ENCODE peak calls at places on chromosomes 1 and 21, in four cellular contexts. One of them, this sample, is unnamed.
A peak's percentile ranks its signal among the peaks of the same experiment; 100 is the strongest.

GRCh38 chr1:56073614-56074356 is 505.6 kb downstream of the PLPP3 start:
- DNase-seq in HepG2: no peak
- DNase-seq in endothelial cell of umbilical vein: peak; percentile 99
- DNase-seq in K562: no peak
- DNase-seq in this sample: no peak

GRCh38 chr1:18400347-18401102 is 80.2 kb upstream of the KLHDC7A start:
- DNase-seq in HepG2: no peak
- DNase-seq in endothelial cell of umbilical vein: no peak
- DNase-seq in K562: no peak
- DNase-seq in this sample: no peak

GRCh38 chr1:57235782-57236181 is 188.1 kb downstream of the DAB1 start:
- DNase-seq in HepG2: peak; percentile 53
- DNase-seq in endothelial cell of umbilical vein: no peak
- DNase-seq in K562: no peak
- DNase-seq in this sample: no peak

GRCh38 chr1:51553911-51554310 is 34.8 kb upstream of the EPS15 start:
- DNase-seq in HepG2: no peak
- DNase-seq in endothelial cell of umbilical vein: no peak
- DNase-seq in K562: no peak
- DNase-seq in this sample: no peak

GRCh38 chr1:214650664-214651063 is 47.7 kb downstream of the CENPF start:
- DNase-seq in HepG2: no peak
- DNase-seq in endothelial cell of umbilical vein: no peak
- DNase-seq in K562: no peak
- DNase-seq in this sample: no peak

GRCh38 chr1:11691302-11691914 is at the start of gene DRAXIN:
- DNase-seq in HepG2: no peak
- DNase-seq in endothelial cell of umbilical vein: no peak
- DNase-seq in K562: no peak
- DNase-seq in this sample: no peak

GRCh38 chr1:72433591-72433990 is 151.3 kb upstream of the NEGR1 start:
- DNase-seq in HepG2: no peak
- DNase-seq in endothelial cell of umbilical vein: no peak
- DNase-seq in K562: no peak
- DNase-seq in this sample: no peak

GRCh38 chr1:176560681-176561080 is 97.7 kb downstream of the PAPPA2 start:
- DNase-seq in HepG2: no peak
- DNase-seq in endothelial cell of umbilical vein: no peak
- DNase-seq in K562: no peak
- DNase-seq in this sample: no peak

GRCh38 chr1:51189421-51190073 is 46.5 kb upstream of the RNF11 start:
- DNase-seq in HepG2: peak; percentile 51
- DNase-seq in endothelial cell of umbilical vein: peak; percentile 66
- DNase-seq in K562: peak; percentile 75
- DNase-seq in this sample: peak; percentile 61

GRCh38 chr1:197954718-197955418 is 37.7 kb downstream of the LHX9 start:
- DNase-seq in HepG2: peak; percentile 49
- DNase-seq in endothelial cell of umbilical vein: no peak
- DNase-seq in K562: no peak
- DNase-seq in this sample: peak; percentile 6

DNA sequence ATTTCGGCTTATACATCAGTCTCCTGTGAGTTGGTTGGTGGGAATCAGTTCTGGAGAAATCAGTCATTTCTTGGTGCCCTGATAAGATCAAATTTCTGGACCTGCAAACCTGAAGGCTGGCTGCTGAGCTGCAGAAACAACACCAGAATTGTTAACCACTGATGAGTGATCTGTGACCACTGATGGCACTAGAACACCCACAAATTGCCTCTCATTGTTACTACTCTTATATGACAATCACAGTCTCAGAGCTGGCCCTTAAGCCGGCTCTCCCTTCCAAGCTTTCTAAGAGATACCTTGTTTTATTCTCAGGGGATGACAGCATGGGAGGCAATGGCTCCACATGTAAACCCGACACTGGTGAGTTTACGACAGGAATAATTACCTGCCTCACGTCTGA is 1.9 kb downstream of the C1orf162 start:
- DNase-seq in HepG2: no peak
- DNase-seq in endothelial cell of umbilical vein: no peak
- DNase-seq in K562: no peak
- DNase-seq in this sample: no peak
- TF ChIP-seq JUN in HepG2: no peak
- TF ChIP-seq JUN in endothelial cell of umbilical vein: no peak
- TF ChIP-seq JUN in K562: no peak
- TF ChIP-seq JUN in this sample: no peak

GRCh38 chr21:46401186-46401910 is 57.3 kb upstream of the DIP2A start:
- DNase-seq in HepG2: no peak
- DNase-seq in endothelial cell of umbilical vein: no peak
- DNase-seq in K562: no peak
- DNase-seq in this sample: no peak

GRCh38 chr21:46397993-46398392 is 60.7 kb upstream of the DIP2A start:
- DNase-seq in HepG2: no peak
- DNase-seq in endothelial cell of umbilical vein: no peak
- DNase-seq in K562: no peak
- DNase-seq in this sample: no peak

GRCh38 chr21:46397211-46397905 is 61.3 kb upstream of the DIP2A start:
- DNase-seq in HepG2: no peak
- DNase-seq in endothelial cell of umbilical vein: no peak
- DNase-seq in K562: no peak
- DNase-seq in this sample: no peak

GRCh38 chr21:46399686-46400085 is 59.0 kb upstream of the DIP2A start:
- DNase-seq in HepG2: no peak
- DNase-seq in endothelial cell of umbilical vein: no peak
- DNase-seq in K562: no peak
- DNase-seq in this sample: no peak

GRCh38 chr21:46399129-46399528 is 59.6 kb upstream of the DIP2A start:
- DNase-seq in HepG2: no peak
- DNase-seq in endothelial cell of umbilical vein: no peak
- DNase-seq in K562: no peak
- DNase-seq in this sample: no peak
- TF ChIP-seq MYC in HepG2: no peak
- TF ChIP-seq MYC in endothelial cell of umbilical vein: no peak
- TF ChIP-seq MYC in K562: no peak
- TF ChIP-seq MYC in this sample: no peak

GRCh38 chr1:194889310-194889709 is 1702.9 kb upstream of the B3GALT2 start:
- DNase-seq in HepG2: no peak
- DNase-seq in endothelial cell of umbilical vein: no peak
- DNase-seq in K562: no peak
- DNase-seq in this sample: no peak
- TF ChIP-seq JUN in HepG2: no peak
- TF ChIP-seq JUN in endothelial cell of umbilical vein: no peak
- TF ChIP-seq JUN in K562: no peak
- TF ChIP-seq JUN in this sample: no peak

DNA sequence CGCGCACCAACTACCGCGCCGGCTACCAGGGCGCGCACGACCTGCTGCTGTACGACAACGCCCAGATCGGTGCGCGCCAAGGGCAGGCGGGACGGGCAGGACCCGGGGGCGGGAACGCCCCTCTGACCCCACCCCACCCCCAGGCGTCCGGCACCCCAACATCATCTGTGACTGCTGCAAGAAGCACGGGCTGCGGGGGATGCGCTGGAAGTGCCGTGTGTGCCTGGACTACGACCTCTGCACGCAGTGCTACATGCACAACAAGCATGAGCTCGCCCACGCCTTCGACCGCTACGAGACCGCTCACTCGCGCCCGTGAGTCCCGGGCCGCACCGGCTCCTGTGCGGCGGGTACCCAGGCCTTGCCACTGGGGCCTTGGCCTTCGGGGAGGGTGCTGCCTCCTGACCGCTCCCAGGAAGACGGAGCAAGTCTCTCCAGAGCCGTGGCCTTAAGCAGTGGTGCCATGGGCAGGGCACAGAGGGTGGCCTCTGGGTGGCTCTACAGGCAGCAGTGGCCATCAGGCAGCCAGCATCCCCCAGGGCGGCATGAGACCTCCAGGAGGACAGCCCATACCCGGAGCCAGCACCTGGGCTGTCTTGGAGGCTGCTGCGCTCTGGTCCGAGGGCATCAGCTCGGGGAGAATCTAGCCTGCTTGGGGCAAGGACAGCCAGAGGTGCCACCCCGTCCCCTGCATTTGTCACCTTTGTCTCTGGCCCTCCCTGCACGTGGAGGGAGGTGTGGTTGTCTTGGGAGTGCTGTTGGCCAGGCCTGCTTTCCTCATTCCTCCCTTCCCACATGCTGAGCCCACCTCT is 8.1 kb upstream of the MMP23B start:
- DNase-seq in HepG2: no peak
- DNase-seq in endothelial cell of umbilical vein: no peak
- DNase-seq in K562: no peak
- DNase-seq in this sample: no peak
- TF ChIP-seq MYC in HepG2: no peak
- TF ChIP-seq MYC in endothelial cell of umbilical vein: no peak
- TF ChIP-seq MYC in K562: no peak
- TF ChIP-seq MYC in this sample: no peak

GRCh38 chr1:42981406-42981805 is 22.7 kb upstream of the SLC2A1 start:
- DNase-seq in HepG2: no peak
- DNase-seq in endothelial cell of umbilical vein: no peak
- DNase-seq in K562: no peak
- DNase-seq in this sample: no peak
- TF ChIP-seq JUN in HepG2: no peak
- TF ChIP-seq JUN in endothelial cell of umbilical vein: no peak
- TF ChIP-seq JUN in K562: no peak
- TF ChIP-seq JUN in this sample: no peak

DNA sequence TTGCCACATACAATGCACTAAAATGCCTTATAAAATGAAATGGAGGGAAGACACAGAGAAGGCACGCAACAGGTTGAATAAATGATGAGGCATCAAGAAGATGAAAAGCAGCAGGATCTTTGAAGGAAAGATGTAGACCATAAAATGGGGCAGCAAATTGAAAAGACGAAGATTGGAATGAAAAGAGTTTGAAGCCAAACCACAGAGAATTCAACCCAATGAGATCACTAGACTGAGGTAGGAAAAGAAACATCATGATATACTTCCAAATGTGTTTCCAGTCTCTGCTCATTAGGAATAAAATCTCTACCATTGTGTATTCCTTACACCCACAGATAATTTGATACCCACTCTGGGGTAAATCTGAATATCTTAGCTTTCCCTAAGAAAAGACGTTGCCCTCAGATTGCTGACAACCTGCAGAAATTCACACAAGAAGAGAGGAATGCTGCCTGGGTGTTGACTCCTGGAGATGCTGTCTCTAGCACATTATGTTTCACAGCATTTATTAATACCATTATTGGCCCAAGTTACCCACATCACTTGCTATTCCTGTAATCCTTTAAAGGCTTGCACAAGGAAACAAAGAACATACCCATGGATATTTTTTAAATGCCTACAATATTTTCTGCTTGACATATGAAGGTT is 230.8 kb downstream of the LTN1 start:
- DNase-seq in HepG2: no peak
- DNase-seq in endothelial cell of umbilical vein: no peak
- DNase-seq in K562: no peak
- DNase-seq in this sample: no peak
- TF ChIP-seq MYC in HepG2: no peak
- TF ChIP-seq MYC in endothelial cell of umbilical vein: no peak
- TF ChIP-seq MYC in K562: no peak
- TF ChIP-seq MYC in this sample: no peak

DNA sequence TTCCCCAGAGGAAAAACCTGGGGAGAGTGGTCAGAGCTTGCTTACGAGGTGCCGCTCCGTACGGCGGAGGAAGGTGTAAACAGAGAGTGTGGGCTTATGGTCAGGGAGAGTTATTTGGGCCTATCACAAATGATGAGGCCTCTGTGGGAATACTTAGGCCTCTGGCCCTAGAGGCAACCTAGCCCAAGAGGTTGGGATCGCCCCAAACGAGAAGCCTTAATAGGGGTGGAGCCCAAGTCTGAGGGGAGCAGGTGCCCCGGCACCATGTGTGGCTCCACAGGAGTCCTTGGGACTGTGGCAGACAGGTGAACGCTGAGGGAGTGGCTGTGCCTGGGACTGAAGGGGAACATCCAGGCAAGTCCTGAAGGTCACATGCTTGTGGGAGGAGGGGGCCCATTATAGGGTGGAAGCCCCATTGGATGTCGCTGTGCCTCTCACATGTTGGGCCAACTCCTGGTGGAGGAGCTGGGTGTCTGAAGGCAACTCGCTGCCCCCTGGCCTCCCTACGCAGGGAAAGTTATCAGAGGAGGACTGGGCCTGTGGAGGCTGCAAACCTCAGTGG is 135.1 kb downstream of the ZSCAN20 start:
- DNase-seq in HepG2: no peak
- DNase-seq in endothelial cell of umbilical vein: no peak
- DNase-seq in K562: no peak
- DNase-seq in this sample: no peak
- TF ChIP-seq JUN in HepG2: no peak
- TF ChIP-seq JUN in endothelial cell of umbilical vein: no peak
- TF ChIP-seq JUN in K562: no peak
- TF ChIP-seq JUN in this sample: no peak

DNA sequence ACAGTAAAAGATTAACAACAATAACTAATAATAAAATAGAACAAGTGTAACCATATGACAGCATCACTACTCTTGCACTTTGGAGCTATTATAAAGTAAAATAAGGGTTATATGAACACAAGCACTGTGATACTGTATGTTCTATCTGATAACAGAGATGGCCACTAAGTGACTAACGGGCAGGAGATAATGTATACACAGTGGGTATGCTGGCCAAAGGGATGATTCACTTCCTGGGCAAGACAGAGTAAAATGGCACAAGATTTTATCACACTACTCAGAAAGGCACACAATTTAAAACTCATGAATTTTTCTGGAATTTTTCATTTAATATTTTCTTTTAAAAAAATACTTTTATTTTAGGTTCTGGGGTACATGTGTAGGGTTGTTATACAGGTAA is 12.3 kb downstream of the SLC9C2 start:
- DNase-seq in HepG2: no peak
- DNase-seq in endothelial cell of umbilical vein: no peak
- DNase-seq in K562: no peak
- DNase-seq in this sample: peak; percentile 20
- TF ChIP-seq MYC in HepG2: no peak
- TF ChIP-seq MYC in endothelial cell of umbilical vein: no peak
- TF ChIP-seq MYC in K562: no peak
- TF ChIP-seq MYC in this sample: no peak